ENCODE peak calls at places on chromosomes 7 and 10, in six cellular contexts. O is GM23248; P is Peyer's patch; H is CD8-positive, alpha-beta T cell; M is cardiac muscle cell; R is tibial nerve. S is an unnamed sample.

GRCh38 chr7:2939193-2939885 is 95.2 kb upstream of the GNA12 start:
- DNase-seq in M (no peak), H (no peak), P (peak; percentile 19), R (no peak), O (peak; percentile 20), S (peak; percentile 69)

GRCh38 chr7:31122649-31123058 is 70.5 kb downstream of the ADCYAP1R1 start:
- DNase-seq in O (peak; percentile 91), P (no peak), R (peak; percentile 77), H (peak; percentile 11), M (peak; percentile 95), S (no peak)

GRCh38 chr7:81075150-81075549 is 156.3 kb upstream of the SEMA3C start:
- DNase-seq in P (no peak), M (no peak), H (no peak), O (peak; percentile 53), R (no peak), S (no peak)

GRCh38 chr7:38664972-38665371 is 33.8 kb upstream of the AMPH start:
- DNase-seq in O (no peak), P (no peak), R (no peak), H (no peak), M (no peak), S (no peak)

GRCh38 chr7:156731651-156732050 is 91.1 kb downstream of the RNF32 start:
- DNase-seq in R (no peak), H (no peak), O (peak; percentile 30), P (no peak), M (no peak), S (no peak)

GRCh38 chr10:59857049-59857448 is 49.3 kb downstream of the CCDC6 start:
- DNase-seq in R (no peak), M (no peak), O (peak; percentile 20), H (no peak), P (no peak), S (no peak)

GRCh38 chr7:30237271-30237695 is 47.1 kb upstream of the ZNRF2 start:
- DNase-seq in H (no peak), P (no peak), M (no peak), R (peak; percentile 14), O (no peak), S (peak; percentile 27)

GRCh38 chr7:101466871-101467270 is 104.2 kb downstream of the COL26A1 start:
- DNase-seq in H (no peak), P (no peak), R (no peak), M (peak; percentile 71), O (no peak), S (no peak)

GRCh38 chr7:39811161-39811614 is 138.9 kb upstream of the CDK13 start:
- DNase-seq in P (no peak), O (peak; percentile 77), H (no peak), R (no peak), M (peak; percentile 23), S (no peak)

GRCh38 chr7:100048680-100049079 is 894 bp upstream of the ZSCAN21 start:
- DNase-seq in P (no peak), O (no peak), H (no peak), R (no peak), M (no peak), S (no peak)

GRCh38 chr10:123944661-123945060 is 53.1 kb upstream of the CPXM2 start:
- DNase-seq in P (no peak), M (no peak), H (no peak), O (no peak), R (no peak), S (no peak)

GRCh38 chr7:18356195-18356645 is 139.3 kb upstream of the HDAC9 start:
- DNase-seq in P (no peak), R (no peak), M (peak; percentile 57), O (peak; percentile 56), H (no peak), S (no peak)

GRCh38 chr7:117645456-117646181 is 165.8 kb downstream of the CFTR start:
- DNase-seq in R (no peak), O (peak; percentile 2), M (peak; percentile 76), P (no peak), H (no peak), S (no peak)

GRCh38 chr10:106392781-106393180 is 771.7 kb downstream of the SORCS1 start:
- DNase-seq in M (no peak), P (no peak), H (no peak), R (no peak), O (no peak), S (no peak)

GRCh38 chr7:142420554-142421362 is 162.9 kb upstream of the PRSS58 start:
- DNase-seq in R (no peak), M (peak; percentile 30), O (peak; percentile 64), P (no peak), H (no peak), S (no peak)

GRCh38 chr7:27779873-27780272 is 39.9 kb downstream of the TAX1BP1 start:
- DNase-seq in P (no peak), R (no peak), M (peak; percentile 29), H (no peak), O (peak; percentile 14), S (no peak)

GRCh38 chr7:164882-165660 is 27.3 kb upstream of the FAM20C start:
- DNase-seq in M (no peak), R (no peak), P (no peak), O (no peak), H (no peak), S (no peak)

GRCh38 chr10:82628373-82628772 is 753.4 kb downstream of the NRG3 start:
- DNase-seq in M (no peak), P (no peak), H (no peak), R (no peak), O (no peak), S (peak; percentile 21)

GRCh38 chr7:29957921-29958320 is 31.7 kb downstream of the SCRN1 start:
- DNase-seq in P (no peak), O (no peak), H (no peak), M (no peak), R (no peak), S (peak; percentile 9)

GRCh38 chr7:76397409-76398183 is 11.9 kb downstream of the SSC4D start:
- DNase-seq in R (peak; percentile 52), H (peak; percentile 75), O (peak; percentile 79), P (peak; percentile 89), M (peak; percentile 78), S (peak; percentile 80)
- H3K4me3 ChIP-seq in R (peak overlapping the region; percentile 52), H (peak overlapping the region; percentile 91), O (peak overlapping the region; percentile 70), P (peak overlapping the region; percentile 41), M (no peak overlapping the region), S (peak overlapping the region; percentile 56)

GRCh38 chr10:101778151-101778780 is 2.4 kb upstream of the FGF8 start:
- DNase-seq in R (no peak), O (no peak), H (no peak), P (no peak), M (no peak), S (no peak)

GRCh38 chr10:101779544-101780186 is 3.6 kb downstream of the NPM3 start:
- DNase-seq in P (peak; percentile 90), O (peak; percentile 81), M (peak; percentile 79), H (peak; percentile 74), R (peak; percentile 71), S (peak; percentile 85)

GRCh38 chr10:101777857-101778145 is 1.9 kb upstream of the FGF8 start:
- DNase-seq in O (no peak), M (no peak), R (no peak), H (no peak), P (no peak), S (no peak)

GRCh38 chr10:101780187-101780817 is 2.9 kb downstream of the NPM3 start:
- DNase-seq in R (no peak), O (no peak), P (no peak), M (no peak), H (no peak), S (no peak)

DNA sequence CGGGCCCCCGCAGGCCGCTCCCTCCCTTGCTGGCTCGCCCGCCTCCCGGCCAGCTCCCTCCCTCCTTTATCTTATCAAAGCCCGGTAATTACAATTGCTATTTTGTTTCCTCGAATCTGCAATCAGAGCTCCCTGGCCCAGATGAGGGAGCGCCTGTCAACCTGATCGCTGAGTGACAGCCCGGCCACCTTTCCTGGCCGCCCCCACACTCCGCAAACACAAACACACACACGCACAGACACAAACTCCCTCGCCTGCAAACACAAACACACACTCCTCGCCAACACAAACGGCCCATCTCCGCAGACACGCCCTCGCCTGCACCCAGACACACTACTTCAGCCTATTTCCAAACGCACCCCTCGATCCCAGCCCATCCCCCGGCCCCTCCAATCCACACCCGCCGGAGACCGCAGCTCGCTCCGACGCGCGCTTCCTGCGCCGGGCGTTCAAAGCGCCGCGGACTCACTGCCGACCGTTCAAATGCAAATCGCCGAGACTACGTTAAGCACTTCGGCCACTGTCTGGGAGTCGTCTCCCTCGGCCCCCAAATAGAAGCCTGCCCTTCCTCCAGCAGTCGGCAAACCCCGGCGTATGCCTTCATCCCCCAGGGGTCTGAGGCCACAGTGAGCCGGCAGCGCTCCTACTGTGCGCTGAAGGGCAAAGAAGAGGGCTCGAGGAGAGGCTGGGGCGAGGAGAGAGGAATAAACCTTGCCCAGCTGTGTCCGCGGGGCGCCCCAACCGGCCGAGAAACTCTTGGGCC is 3.0 kb upstream of the FGF8 start:
- DNase-seq in R (no peak), O (peak; percentile 60), H (no peak), P (peak; percentile 77), M (peak; percentile 67), S (peak; percentile 89)
- H3K4me3 ChIP-seq in R (peak overlapping the region; percentile 44), O (peak overlapping the region; percentile 54), H (peak overlapping the region; percentile 64), P (peak overlapping the region; percentile 28), M (peak overlapping the region; percentile 29), S (peak overlapping the region; percentile 45)

GRCh38 chr7:120926943-120927346 is 23.6 kb upstream of the ING3 start:
- DNase-seq in R (no peak), O (no peak), H (no peak), M (no peak), P (no peak), S (no peak)
- H3K4me3 ChIP-seq in R (no peak overlapping the region), O (no peak overlapping the region), H (no peak overlapping the region), M (no peak overlapping the region), P (no peak overlapping the region), S (no peak overlapping the region)

GRCh38 chr10:28293238-28294168 is 9.4 kb downstream of the MPP7 start:
- DNase-seq in M (no peak), O (peak; percentile 24), H (no peak), P (no peak), R (no peak), S (no peak)
- H3K4me3 ChIP-seq in M (no peak overlapping the region), O (no peak overlapping the region), H (no peak overlapping the region), P (no peak overlapping the region), R (no peak overlapping the region), S (no peak overlapping the region)

DNA sequence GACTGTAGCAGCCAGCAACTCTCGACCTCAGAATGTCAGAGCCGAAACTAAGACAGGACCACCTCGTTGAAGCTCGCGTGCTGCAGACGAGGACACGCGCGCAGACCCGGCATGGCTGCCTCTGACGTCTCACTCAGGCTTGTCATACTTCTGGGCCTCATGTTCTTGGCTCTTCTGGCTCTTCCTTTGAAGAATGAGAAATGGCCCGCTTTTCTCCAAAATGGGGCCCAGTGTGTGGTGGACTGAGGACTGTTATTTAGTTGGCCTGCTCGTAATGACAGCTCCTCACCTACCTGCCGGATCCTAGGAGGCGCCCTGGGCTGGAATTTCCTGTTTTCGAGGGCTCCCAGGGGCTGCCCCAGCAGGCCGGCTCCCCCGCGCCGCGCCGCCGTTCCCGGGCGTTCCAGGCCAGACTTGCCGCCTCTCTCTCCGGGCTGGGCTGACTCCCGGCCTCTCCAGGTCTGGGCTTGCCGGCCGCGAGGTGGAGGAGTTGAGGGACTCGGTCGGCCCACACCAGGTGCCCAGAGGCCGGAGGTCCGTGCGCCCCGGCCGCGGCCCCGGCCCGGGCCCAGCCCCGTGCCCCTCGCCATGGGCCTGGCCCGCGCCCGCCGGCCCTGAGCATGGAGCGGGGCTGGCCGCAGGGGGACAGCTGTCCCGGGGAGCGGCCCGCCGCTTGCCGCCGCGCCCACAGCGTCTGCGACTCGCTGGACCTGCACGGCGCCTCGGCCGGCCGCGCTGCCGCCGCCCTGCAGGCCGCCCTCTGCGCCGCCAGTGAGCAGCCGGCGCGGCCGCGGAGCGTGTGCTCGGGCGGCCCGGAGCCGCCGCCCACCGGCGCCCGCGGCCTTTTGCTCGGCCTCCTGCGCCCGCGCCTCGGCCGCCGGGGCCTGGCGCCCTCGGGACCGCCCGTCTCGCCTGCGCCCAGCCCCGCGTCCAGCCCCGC is 28.1 kb downstream of the AGAP3 start:
- DNase-seq in H (no peak), M (peak; percentile 35), P (no peak), O (peak; percentile 63), R (no peak), S (peak; percentile 90)
- H3K4me3 ChIP-seq in H (no peak overlapping the region), M (peak overlapping the region; percentile 14), P (no peak overlapping the region), O (no peak overlapping the region), R (peak overlapping the region; percentile 36), S (peak overlapping the region; percentile 54)

S was measured in upper lobe of left lung.